ENCODE peak calls at places on chromosomes 5 and 9, in five cellular contexts. One of them, this sample, is unnamed.
A peak's percentile ranks its signal among the peaks of the same experiment; 100 is the strongest.

GRCh38 chr9:72533322-72533721 is 11.9 kb downstream of the TMC1 start:
- DNase-seq in GM04504: no peak
- DNase-seq in GDM1: no peak
- DNase-seq in lower lobe of right lung: no peak
- DNase-seq in H54: no peak
- DNase-seq in this sample: no peak

GRCh38 chr5:59361454-59361853 is 532.1 kb downstream of the PDE4D start:
- DNase-seq in GM04504: no peak
- DNase-seq in GDM1: no peak
- DNase-seq in lower lobe of right lung: no peak
- DNase-seq in H54: no peak
- DNase-seq in this sample: no peak

GRCh38 chr9:121837113-121838010 is 185.9 kb downstream of the DAB2IP start:
- DNase-seq in GM04504: no peak
- DNase-seq in GDM1: no peak
- DNase-seq in lower lobe of right lung: no peak
- DNase-seq in H54: no peak
- DNase-seq in this sample: no peak

GRCh38 chr9:5113994-5114748 is 71.3 kb downstream of the INSL6 start:
- DNase-seq in GM04504: no peak
- DNase-seq in GDM1: no peak
- DNase-seq in lower lobe of right lung: no peak
- DNase-seq in H54: no peak
- DNase-seq in this sample: no peak

GRCh38 chr5:174413520-174414314 is 310.7 kb upstream of the MSX2 start:
- DNase-seq in GM04504: no peak
- DNase-seq in GDM1: no peak
- DNase-seq in lower lobe of right lung: no peak
- DNase-seq in H54: peak; percentile 48
- DNase-seq in this sample: no peak

GRCh38 chr5:38541174-38541724 is 15.2 kb downstream of the LIFR start:
- DNase-seq in GM04504: no peak
- DNase-seq in GDM1: no peak
- DNase-seq in lower lobe of right lung: no peak
- DNase-seq in H54: no peak
- DNase-seq in this sample: no peak

GRCh38 chr9:135070198-135070951 is 17.1 kb upstream of the OLFM1 start:
- DNase-seq in GM04504: no peak
- DNase-seq in GDM1: no peak
- DNase-seq in lower lobe of right lung: peak; percentile 30
- DNase-seq in H54: no peak
- DNase-seq in this sample: no peak

GRCh38 chr9:129166962-129167557 is 11.0 kb downstream of the IER5L start:
- DNase-seq in GM04504: peak; percentile 67
- DNase-seq in GDM1: peak; percentile 83
- DNase-seq in lower lobe of right lung: peak; percentile 88
- DNase-seq in H54: peak; percentile 76
- DNase-seq in this sample: peak; percentile 63

GRCh38 chr5:9198399-9198798 is 347.5 kb downstream of the SEMA5A start:
- DNase-seq in GM04504: no peak
- DNase-seq in GDM1: no peak
- DNase-seq in lower lobe of right lung: no peak
- DNase-seq in H54: no peak
- DNase-seq in this sample: no peak

GRCh38 chr9:114276908-114277821 is 45.7 kb upstream of the ORM1 start:
- DNase-seq in GM04504: peak; percentile 95
- DNase-seq in GDM1: no peak
- DNase-seq in lower lobe of right lung: peak; percentile 10
- DNase-seq in H54: peak; percentile 88
- DNase-seq in this sample: no peak

GRCh38 chr5:18219241-18219640 is 585.0 kb downstream of the TAF11L14 start:
- DNase-seq in GM04504: no peak
- DNase-seq in GDM1: no peak
- DNase-seq in lower lobe of right lung: no peak
- DNase-seq in H54: no peak
- DNase-seq in this sample: no peak

GRCh38 chr5:54357371-54358058 is 47.1 kb upstream of the ARL15 start:
- DNase-seq in GM04504: no peak
- DNase-seq in GDM1: no peak
- DNase-seq in lower lobe of right lung: no peak
- DNase-seq in H54: no peak
- DNase-seq in this sample: no peak

GRCh38 chr9:135884328-135885035 is 22.9 kb downstream of the CAMSAP1 start:
- DNase-seq in GM04504: no peak
- DNase-seq in GDM1: no peak
- DNase-seq in lower lobe of right lung: no peak
- DNase-seq in H54: peak; percentile 55
- DNase-seq in this sample: no peak

GRCh38 chr9:35487066-35487465 is 2.8 kb upstream of the RUSC2 start:
- DNase-seq in GM04504: no peak
- DNase-seq in GDM1: no peak
- DNase-seq in lower lobe of right lung: no peak
- DNase-seq in H54: no peak
- DNase-seq in this sample: no peak

GRCh38 chr9:17509151-17509550 is 69.7 kb upstream of the SH3GL2 start:
- DNase-seq in GM04504: no peak
- DNase-seq in GDM1: no peak
- DNase-seq in lower lobe of right lung: no peak
- DNase-seq in H54: no peak
- DNase-seq in this sample: no peak

GRCh38 chr5:125896381-125896780 is 526.8 kb upstream of the GRAMD2B start:
- DNase-seq in GM04504: no peak
- DNase-seq in GDM1: no peak
- DNase-seq in lower lobe of right lung: no peak
- DNase-seq in H54: no peak
- DNase-seq in this sample: no peak

GRCh38 chr5:160937570-160937969 is 85.6 kb upstream of the ATP10B start:
- DNase-seq in GM04504: no peak
- DNase-seq in GDM1: no peak
- DNase-seq in lower lobe of right lung: no peak
- DNase-seq in H54: no peak
- DNase-seq in this sample: no peak

GRCh38 chr5:2507611-2508010 is 243.9 kb downstream of the IRX2 start:
- DNase-seq in GM04504: no peak
- DNase-seq in GDM1: no peak
- DNase-seq in lower lobe of right lung: no peak
- DNase-seq in H54: no peak
- DNase-seq in this sample: no peak

GRCh38 chr9:99322299-99322698 is 100.2 kb downstream of the SEC61B start:
- DNase-seq in GM04504: no peak
- DNase-seq in GDM1: no peak
- DNase-seq in lower lobe of right lung: no peak
- DNase-seq in H54: no peak
- DNase-seq in this sample: no peak

GRCh38 chr5:91016954-91017690 is 366.0 kb downstream of the ARRDC3 start:
- DNase-seq in GM04504: no peak
- DNase-seq in GDM1: no peak
- DNase-seq in lower lobe of right lung: no peak
- DNase-seq in H54: no peak
- DNase-seq in this sample: no peak

GRCh38 chr5:31361906-31362900 is 168.7 kb downstream of the CDH6 start:
- DNase-seq in GM04504: no peak
- DNase-seq in GDM1: no peak
- DNase-seq in lower lobe of right lung: no peak
- DNase-seq in H54: no peak
- DNase-seq in this sample: no peak

GRCh38 chr9:104931256-104931655 is 3.3 kb upstream of the ABCA1 start:
- DNase-seq in GM04504: no peak
- DNase-seq in GDM1: no peak
- DNase-seq in lower lobe of right lung: no peak
- DNase-seq in H54: no peak
- DNase-seq in this sample: no peak

GRCh38 chr5:84602371-84602771 is 217.7 kb upstream of the EDIL3 start:
- DNase-seq in GM04504: no peak
- DNase-seq in GDM1: no peak
- DNase-seq in lower lobe of right lung: no peak
- DNase-seq in H54: no peak
- DNase-seq in this sample: no peak

GRCh38 chr5:14337603-14338002 is 194.5 kb downstream of the TRIO start:
- DNase-seq in GM04504: no peak
- DNase-seq in GDM1: no peak
- DNase-seq in lower lobe of right lung: no peak
- DNase-seq in H54: no peak
- DNase-seq in this sample: no peak

GRCh38 chr9:137198051-137198747 is 2.3 kb downstream of the TPRN start:
- DNase-seq in GM04504: no peak
- DNase-seq in GDM1: no peak
- DNase-seq in lower lobe of right lung: peak; percentile 73
- DNase-seq in H54: no peak
- DNase-seq in this sample: no peak

GRCh38 chr5:72149742-72150141 is 42.5 kb downstream of the MAP1B start:
- DNase-seq in GM04504: no peak
- DNase-seq in GDM1: no peak
- DNase-seq in lower lobe of right lung: no peak
- DNase-seq in H54: no peak
- DNase-seq in this sample: no peak

This sample was measured in HCT116.